ENCODE peak calls at places on chromosomes 2 and 18, in four cellular contexts. One of them, this sample, is unnamed.

GRCh38 chr2:143745060-143745459 is 615.8 kb downstream of the ARHGAP15 start:
- DNase-seq in K562: no peak
- DNase-seq in HepG2: no peak
- DNase-seq in GM12878: no peak
- DNase-seq in this sample: no peak

GRCh38 chr2:149068996-149069888 is 30.7 kb downstream of the LYPD6B start:
- DNase-seq in GM12878: no peak
- DNase-seq in HepG2: no peak
- DNase-seq in K562: no peak
- DNase-seq in this sample: no peak

GRCh38 chr18:12645751-12646203 is 12.1 kb downstream of the SPIRE1 start:
- DNase-seq in HepG2: peak
- DNase-seq in GM12878: no peak
- DNase-seq in K562: no peak
- DNase-seq in this sample: no peak

GRCh38 chr2:135826561-135826960 is 10.4 kb downstream of the LCT start:
- DNase-seq in HepG2: no peak
- DNase-seq in K562: no peak
- DNase-seq in GM12878: no peak
- DNase-seq in this sample: no peak

GRCh38 chr2:233094614-233095013 is 34.5 kb downstream of the INPP5D start:
- DNase-seq in K562: no peak
- DNase-seq in HepG2: no peak
- DNase-seq in GM12878: no peak
- DNase-seq in this sample: no peak

GRCh38 chr2:99662761-99663341 is 173.0 kb upstream of the REV1 start:
- DNase-seq in K562: no peak
- DNase-seq in GM12878: no peak
- DNase-seq in HepG2: no peak
- DNase-seq in this sample: no peak

GRCh38 chr2:195543902-195544894 is 112.8 kb upstream of the SLC39A10 start:
- DNase-seq in HepG2: peak
- DNase-seq in K562: no peak
- DNase-seq in GM12878: no peak
- DNase-seq in this sample: no peak

GRCh38 chr2:121902616-121903015 is 147.2 kb downstream of the TSN start:
- DNase-seq in GM12878: no peak
- DNase-seq in K562: peak
- DNase-seq in HepG2: no peak
- DNase-seq in this sample: no peak

GRCh38 chr2:203352604-203353255 is 24.5 kb downstream of the ABI2 start:
- DNase-seq in HepG2: peak
- DNase-seq in K562: no peak
- DNase-seq in GM12878: no peak
- DNase-seq in this sample: no peak

GRCh38 chr2:235230809-235231601 is 262.8 kb upstream of the AGAP1 start:
- DNase-seq in GM12878: no peak
- DNase-seq in K562: no peak
- DNase-seq in HepG2: no peak
- DNase-seq in this sample: no peak

GRCh38 chr2:33786881-33787280 is 187.8 kb upstream of the FAM98A start:
- DNase-seq in GM12878: no peak
- DNase-seq in K562: no peak
- DNase-seq in HepG2: no peak
- DNase-seq in this sample: no peak

GRCh38 chr2:102013200-102014040 is 21.7 kb downstream of the IL1R2 start:
- DNase-seq in K562: no peak
- DNase-seq in HepG2: no peak
- DNase-seq in GM12878: no peak
- DNase-seq in this sample: no peak

GRCh38 chr2:71614976-71615768 is 161.8 kb downstream of the DYSF start:
- DNase-seq in HepG2: peak
- DNase-seq in GM12878: no peak
- DNase-seq in K562: no peak
- DNase-seq in this sample: peak

GRCh38 chr2:168519534-168520308 is 63.6 kb downstream of the CERS6 start:
- DNase-seq in HepG2: no peak
- DNase-seq in GM12878: no peak
- DNase-seq in K562: no peak
- DNase-seq in this sample: no peak

GRCh38 chr18:80190311-80190710 is 57.0 kb downstream of the PARD6G start:
- DNase-seq in K562: no peak
- DNase-seq in GM12878: no peak
- DNase-seq in HepG2: no peak
- DNase-seq in this sample: no peak

GRCh38 chr2:128260239-128261138 is 58.2 kb downstream of the HS6ST1 start:
- DNase-seq in GM12878: no peak
- DNase-seq in K562: no peak
- DNase-seq in HepG2: peak
- DNase-seq in this sample: peak

GRCh38 chr18:48769006-48769646 is 181.6 kb downstream of the SMAD7 start:
- DNase-seq in HepG2: no peak
- DNase-seq in K562: no peak
- DNase-seq in GM12878: no peak
- DNase-seq in this sample: no peak

GRCh38 chr2:31384351-31384750 is 30.2 kb downstream of the XDH start:
- DNase-seq in K562: no peak
- DNase-seq in GM12878: no peak
- DNase-seq in HepG2: no peak
- DNase-seq in this sample: no peak

GRCh38 chr2:179170897-179171296 is 93.7 kb downstream of the SESTD1 start:
- DNase-seq in GM12878: no peak
- DNase-seq in HepG2: no peak
- DNase-seq in K562: no peak
- DNase-seq in this sample: no peak

GRCh38 chr2:33264766-33265165 is 211.7 kb upstream of the RASGRP3 start:
- DNase-seq in K562: no peak
- DNase-seq in HepG2: no peak
- DNase-seq in GM12878: no peak
- DNase-seq in this sample: no peak

GRCh38 chr2:173574304-173574703 is 219.6 kb downstream of the CDCA7 start:
- DNase-seq in K562: no peak
- DNase-seq in GM12878: no peak
- DNase-seq in HepG2: no peak
- DNase-seq in this sample: no peak

GRCh38 chr2:38376346-38376682 is 759 bp downstream of the ATL2 start:
- DNase-seq in HepG2: peak
- DNase-seq in GM12878: peak
- DNase-seq in K562: peak
- DNase-seq in this sample: no peak

GRCh38 chr2:9538000-9538507 is 17.6 kb downstream of the ADAM17 start:
- DNase-seq in K562: no peak
- DNase-seq in HepG2: no peak
- DNase-seq in GM12878: no peak
- DNase-seq in this sample: no peak

GRCh38 chr2:161426788-161427412 is 10.8 kb downstream of the TBR1 start:
- DNase-seq in K562: no peak
- DNase-seq in GM12878: no peak
- DNase-seq in HepG2: no peak
- DNase-seq in this sample: peak

GRCh38 chr2:15941970-15942710 is 1.8 kb downstream of the MYCN start:
- DNase-seq in K562: no peak
- DNase-seq in HepG2: no peak
- DNase-seq in GM12878: no peak
- DNase-seq in this sample: peak

GRCh38 chr2:121075641-121076500 is 209.1 kb downstream of the TFCP2L1 start:
- DNase-seq in K562: no peak
- DNase-seq in HepG2: no peak
- DNase-seq in GM12878: no peak
- DNase-seq in this sample: peak

GRCh38 chr2:46058140-46058539 is 239.1 kb upstream of the EPAS1 start:
- DNase-seq in GM12878: no peak
- DNase-seq in K562: no peak
- DNase-seq in HepG2: no peak
- DNase-seq in this sample: no peak

GRCh38 chr2:178553047-178553446 is 72.8 kb downstream of the PLEKHA3 start:
- DNase-seq in HepG2: no peak
- DNase-seq in GM12878: no peak
- DNase-seq in K562: no peak
- DNase-seq in this sample: no peak

GRCh38 chr2:191844706-191845105 is 2.2 kb downstream of the CAVIN2 start:
- DNase-seq in K562: no peak
- DNase-seq in HepG2: no peak
- DNase-seq in GM12878: no peak
- DNase-seq in this sample: no peak

GRCh38 chr2:139790807-139791206 is 1010.6 kb upstream of the NXPH2 start:
- DNase-seq in K562: no peak
- DNase-seq in HepG2: no peak
- DNase-seq in GM12878: no peak
- DNase-seq in this sample: no peak

GRCh38 chr2:74552914-74553811 is 579 bp downstream of the LOXL3 start:
- DNase-seq in HepG2: no peak
- DNase-seq in K562: peak
- DNase-seq in GM12878: no peak
- DNase-seq in this sample: peak

GRCh38 chr2:237865623-237866041 is 6.2 kb downstream of the RAMP1 start:
- DNase-seq in HepG2: no peak
- DNase-seq in K562: no peak
- DNase-seq in GM12878: no peak
- DNase-seq in this sample: no peak

GRCh38 chr2:85254540-85255261 is 73.1 kb downstream of the TGOLN2 start:
- DNase-seq in K562: no peak
- DNase-seq in HepG2: no peak
- DNase-seq in GM12878: no peak
- DNase-seq in this sample: no peak

GRCh38 chr18:8946046-8946838 is 156.3 kb upstream of the NDUFV2 start:
- DNase-seq in K562: no peak
- DNase-seq in HepG2: no peak
- DNase-seq in GM12878: no peak
- DNase-seq in this sample: no peak

GRCh38 chr18:52700757-52701156 is 360.8 kb downstream of the DCC start:
- DNase-seq in GM12878: no peak
- DNase-seq in K562: no peak
- DNase-seq in HepG2: peak
- DNase-seq in this sample: no peak

GRCh38 chr2:43737097-43737854 is 36.6 kb upstream of the DYNC2LI1 start:
- DNase-seq in HepG2: no peak
- DNase-seq in K562: peak
- DNase-seq in GM12878: no peak
- DNase-seq in this sample: no peak

GRCh38 chr2:26983746-26984145 is 13.3 kb downstream of the MAPRE3 start:
- DNase-seq in GM12878: no peak
- DNase-seq in HepG2: no peak
- DNase-seq in K562: no peak
- DNase-seq in this sample: no peak

GRCh38 chr18:3689986-3690681 is 240.2 kb downstream of the TGIF1 start:
- DNase-seq in GM12878: no peak
- DNase-seq in HepG2: no peak
- DNase-seq in K562: no peak
- DNase-seq in this sample: no peak
- TF ChIP-seq CBFB in GM12878: no peak
- TF ChIP-seq CBFB in HepG2: no peak
- TF ChIP-seq CBFB in K562: no peak
- TF ChIP-seq CBFB in this sample: no peak

GRCh38 chr2:62663443-62663842 is 42.1 kb upstream of the EHBP1 start:
- DNase-seq in HepG2: no peak
- DNase-seq in GM12878: no peak
- DNase-seq in K562: no peak
- DNase-seq in this sample: no peak

GRCh38 chr2:62662131-62662530 is 43.4 kb upstream of the EHBP1 start:
- DNase-seq in HepG2: no peak
- DNase-seq in K562: no peak
- DNase-seq in GM12878: no peak
- DNase-seq in this sample: no peak

GRCh38 chr2:62663920-62664319 is 41.6 kb upstream of the EHBP1 start:
- DNase-seq in HepG2: no peak
- DNase-seq in GM12878: no peak
- DNase-seq in K562: no peak
- DNase-seq in this sample: no peak

GRCh38 chr2:62661263-62661635 is 44.3 kb upstream of the EHBP1 start:
- DNase-seq in HepG2: no peak
- DNase-seq in K562: no peak
- DNase-seq in GM12878: no peak
- DNase-seq in this sample: no peak

GRCh38 chr2:62662548-62662947 is 43.0 kb upstream of the EHBP1 start:
- DNase-seq in GM12878: peak
- DNase-seq in HepG2: no peak
- DNase-seq in K562: no peak
- DNase-seq in this sample: no peak
- TF ChIP-seq CBFB in GM12878: no peak
- TF ChIP-seq CBFB in HepG2: no peak
- TF ChIP-seq CBFB in K562: no peak
- TF ChIP-seq CBFB in this sample: no peak

DNA sequence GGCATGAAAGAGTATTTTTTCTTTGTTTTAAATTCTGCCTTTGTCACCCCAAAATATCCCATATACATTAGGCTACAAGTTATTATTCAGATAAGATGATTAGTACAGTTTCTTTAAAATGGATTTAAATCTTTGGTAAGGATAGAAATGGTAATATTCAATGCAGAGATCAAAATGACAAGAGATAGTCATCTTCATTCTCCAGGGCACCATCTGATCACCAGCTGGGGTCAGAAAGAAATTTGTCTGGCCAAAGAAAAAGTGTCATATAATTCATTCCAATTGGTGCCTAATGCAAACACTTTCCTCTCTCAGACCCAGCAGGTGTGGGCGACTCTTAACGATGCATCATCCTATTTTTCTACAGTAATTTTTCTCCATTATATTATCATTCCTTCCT is 570.3 kb downstream of the TDRD15 start:
- DNase-seq in HepG2: no peak
- DNase-seq in GM12878: no peak
- DNase-seq in K562: no peak
- DNase-seq in this sample: no peak
- TF ChIP-seq CBFB in HepG2: no peak
- TF ChIP-seq CBFB in GM12878: no peak
- TF ChIP-seq CBFB in K562: no peak
- TF ChIP-seq CBFB in this sample: no peak

DNA sequence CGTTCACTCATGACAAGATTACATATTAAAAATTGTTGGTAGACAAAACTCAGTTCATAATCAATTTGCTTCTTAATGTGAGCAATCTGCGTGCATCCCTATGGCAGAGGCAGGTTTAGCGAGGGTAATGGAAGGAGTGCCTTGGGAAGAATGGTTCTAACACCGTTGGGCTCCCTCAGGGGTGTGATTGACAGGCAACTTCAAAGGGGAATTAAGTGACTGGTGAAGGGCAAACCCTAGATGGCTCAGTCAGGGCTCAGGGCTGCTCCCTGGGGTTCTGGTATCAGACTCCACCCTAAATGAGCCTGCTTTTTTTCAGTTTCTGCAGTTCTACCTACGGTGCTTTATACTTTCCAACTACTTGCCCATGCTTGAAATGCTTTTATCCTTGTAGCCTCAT is 419.5 kb upstream of the CELF4 start:
- DNase-seq in HepG2: no peak
- DNase-seq in K562: no peak
- DNase-seq in GM12878: no peak
- DNase-seq in this sample: peak
- TF ChIP-seq CBFB in HepG2: no peak
- TF ChIP-seq CBFB in K562: no peak
- TF ChIP-seq CBFB in GM12878: no peak
- TF ChIP-seq CBFB in this sample: no peak

This sample was measured in WTC11.